ENCODE peak calls at places on chromosomes 2 and 18, in nine cellular contexts. K, U, C, Y, I, V, P, J and G are unnamed samples.

GRCh38 chr2:27171351-27171848 is 22.6 kb downstream of the TCF23 start:
- DNase-seq in K (no peak), U (no peak), C (no peak), Y (no peak), I (peak; percentile 19), V (no peak), P (peak; percentile 32), J (no peak), G (no peak)

GRCh38 chr2:171166328-171166983 is 5.8 kb upstream of the TLK1 start:
- DNase-seq in K (no peak), U (no peak), C (no peak), Y (no peak), I (no peak), V (no peak), P (peak; percentile 15), J (no peak), G (no peak)

GRCh38 chr2:106581755-106582430 is 94.7 kb downstream of the CD8B2 start:
- DNase-seq in K (peak; percentile 83), U (peak; percentile 45), C (peak; percentile 62), Y (peak; percentile 55), I (peak; percentile 91), V (peak; percentile 34), P (peak; percentile 84), J (peak; percentile 46), G (peak; percentile 75)

GRCh38 chr2:112588611-112589045 is 4.2 kb downstream of the CHCHD5 start:
- DNase-seq in K (no peak), U (no peak), C (no peak), Y (no peak), I (no peak), V (no peak), P (no peak), J (no peak), G (no peak)

GRCh38 chr2:189819297-189819704 is 35.1 kb downstream of the PMS1 start:
- DNase-seq in K (no peak), U (no peak), C (no peak), Y (no peak), I (peak; percentile 85), V (no peak), P (no peak), J (peak; percentile 59), G (no peak)

GRCh38 chr2:239961662-239962220 is 63.4 kb downstream of the NDUFA10 start:
- DNase-seq in K (no peak), U (no peak), C (no peak), Y (no peak), I (no peak), V (no peak), P (no peak), J (no peak), G (no peak)

GRCh38 chr2:150376627-150377335 is 110.7 kb downstream of the RND3 start:
- DNase-seq in K (no peak), U (no peak), C (peak; percentile 7), Y (peak; percentile 22), I (no peak), V (no peak), P (peak; percentile 57), J (peak; percentile 3), G (no peak)

GRCh38 chr18:54961016-54961423 is 1.8 kb upstream of the CCDC68 start:
- DNase-seq in K (no peak), U (no peak), C (no peak), Y (no peak), I (no peak), V (no peak), P (no peak), J (no peak), G (no peak)

GRCh38 chr2:128681351-128681906 is 362.8 kb upstream of the HS6ST1 start:
- DNase-seq in K (no peak), U (no peak), C (no peak), Y (peak; percentile 55), I (no peak), V (no peak), P (no peak), J (no peak), G (no peak)
- TF ChIP-seq EZH2phosphoT487 in K (no peak), U (no peak), C (no peak), Y (no peak), I (no peak), V (no peak), P (no peak), J (no peak), G (no peak)

GRCh38 chr2:43345391-43345813 is 119.0 kb upstream of the ZFP36L2 start:
- DNase-seq in K (peak; percentile 75), U (no peak), C (peak; percentile 44), Y (peak; percentile 44), I (peak; percentile 19), V (no peak), P (no peak), J (no peak), G (no peak)

GRCh38 chr2:43346619-43347018 is 120.2 kb upstream of the ZFP36L2 start:
- DNase-seq in K (no peak), U (no peak), C (no peak), Y (no peak), I (no peak), V (no peak), P (no peak), J (no peak), G (no peak)

GRCh38 chr2:43347751-43348150 is 121.3 kb upstream of the ZFP36L2 start:
- DNase-seq in K (no peak), U (no peak), C (no peak), Y (no peak), I (no peak), V (no peak), P (no peak), J (no peak), G (no peak)

GRCh38 chr2:43344911-43345373 is 118.5 kb upstream of the ZFP36L2 start:
- DNase-seq in K (peak; percentile 68), U (no peak), C (no peak), Y (no peak), I (no peak), V (no peak), P (peak; percentile 38), J (no peak), G (no peak)

DNA sequence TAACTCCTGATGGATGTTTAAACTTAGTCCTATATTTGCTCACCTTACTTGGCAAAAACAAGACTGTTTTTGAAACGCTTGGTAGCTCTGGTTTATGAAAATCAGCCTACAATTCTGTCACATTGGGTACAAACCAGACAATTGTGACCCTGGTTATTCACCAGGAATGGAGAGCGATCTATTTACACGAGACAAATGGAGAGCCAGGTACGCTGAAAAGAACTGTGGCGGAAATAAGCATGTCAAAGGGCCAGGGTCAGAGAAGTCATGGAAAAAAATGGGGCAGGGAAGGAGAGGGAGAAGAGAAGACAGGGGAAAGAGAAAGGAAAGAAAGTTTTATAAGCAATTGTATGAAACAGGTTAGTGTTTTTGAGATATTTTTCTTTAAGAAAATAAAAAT is 119.5 kb upstream of the ZFP36L2 start:
- DNase-seq in K (no peak), U (no peak), C (peak; percentile 25), Y (peak; percentile 47), I (no peak), V (no peak), P (no peak), J (no peak), G (no peak)
- H3K4me1 ChIP-seq in K (peaks cover 85% of the 10 kb centered on the region), U (peaks cover 8% of the 10 kb centered on the region), C (peaks cover 37% of the 10 kb centered on the region), Y (peaks cover 30% of the 10 kb centered on the region), I (peaks cover 42% of the 10 kb centered on the region), V (no peaks in the 10 kb centered on the region), P (peaks cover 78% of the 10 kb centered on the region), J (peaks cover 9% of the 10 kb centered on the region), G (no peaks in the 10 kb centered on the region)

DNA sequence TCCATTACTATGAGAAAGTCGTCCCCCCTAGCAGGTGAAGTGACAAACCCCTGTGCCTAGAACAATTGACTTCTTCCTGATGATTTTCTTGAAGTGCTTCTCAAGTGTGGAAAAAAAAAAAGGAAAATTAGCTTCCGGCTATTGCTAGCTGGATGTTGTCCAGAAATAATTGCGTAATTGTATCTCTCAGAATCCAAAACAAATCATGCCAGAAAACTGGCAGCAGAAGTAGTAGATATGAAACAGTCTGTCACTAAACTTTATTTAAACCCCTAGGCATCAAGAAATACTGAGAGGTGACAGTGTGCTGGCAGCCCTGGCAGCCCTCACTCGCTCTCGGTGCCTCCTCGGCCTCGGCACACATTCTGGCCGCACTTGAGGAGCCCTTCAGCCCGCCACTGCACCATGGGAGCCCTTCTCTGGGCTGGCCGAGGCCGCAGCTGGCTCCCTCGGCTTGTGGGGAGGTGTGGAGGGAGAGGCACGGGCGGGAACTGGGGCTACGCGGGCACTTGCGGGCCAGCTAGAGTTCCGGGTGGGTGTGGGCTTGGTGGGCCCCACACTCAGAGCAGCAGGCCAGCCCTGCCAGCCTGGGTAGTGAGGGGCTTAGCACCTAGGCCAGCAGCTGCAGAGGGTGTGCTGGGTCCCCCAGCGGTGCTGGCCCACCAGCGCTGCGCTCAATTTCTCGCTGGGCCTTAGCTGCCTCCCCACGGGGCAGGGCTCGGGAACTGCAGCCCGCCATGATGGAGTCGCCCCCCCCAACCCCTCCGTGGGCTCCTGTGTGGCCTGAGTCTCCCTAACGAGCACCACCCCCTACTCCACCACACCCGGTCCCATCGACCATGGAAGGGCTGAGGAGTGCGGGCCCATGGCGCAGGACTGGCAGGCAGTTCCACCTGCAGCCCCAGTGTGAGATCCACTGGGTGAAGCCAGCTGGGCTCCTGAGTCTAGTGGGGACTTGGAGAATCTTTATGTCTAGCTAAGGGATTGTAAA is 80.5 kb upstream of the ABCA12 start:
- DNase-seq in K (no peak), U (no peak), C (no peak), Y (no peak), I (no peak), V (no peak), P (no peak), J (peak; percentile 9), G (no peak)
- TF ChIP-seq EZH2phosphoT487 in K (no peak), U (no peak), C (no peak), Y (no peak), I (no peak), V (no peak), P (no peak), J (no peak), G (no peak)

GRCh38 chr2:176682278-176682677 is 413.0 kb downstream of the MTX2 start:
- DNase-seq in K (no peak), U (no peak), C (no peak), Y (no peak), I (peak; percentile 82), V (no peak), P (peak; percentile 15), J (no peak), G (no peak)

GRCh38 chr2:176679306-176679705 is 410.1 kb downstream of the MTX2 start:
- DNase-seq in K (no peak), U (no peak), C (no peak), Y (no peak), I (no peak), V (no peak), P (no peak), J (no peak), G (no peak)

GRCh38 chr2:176680916-176681315 is 411.7 kb downstream of the MTX2 start:
- DNase-seq in K (no peak), U (no peak), C (no peak), Y (no peak), I (peak; percentile 79), V (no peak), P (no peak), J (no peak), G (no peak)

GRCh38 chr2:176683565-176684210 is 414.4 kb downstream of the MTX2 start:
- DNase-seq in K (no peak), U (no peak), C (no peak), Y (no peak), I (no peak), V (no peak), P (peak; percentile 28), J (no peak), G (no peak)

DNA sequence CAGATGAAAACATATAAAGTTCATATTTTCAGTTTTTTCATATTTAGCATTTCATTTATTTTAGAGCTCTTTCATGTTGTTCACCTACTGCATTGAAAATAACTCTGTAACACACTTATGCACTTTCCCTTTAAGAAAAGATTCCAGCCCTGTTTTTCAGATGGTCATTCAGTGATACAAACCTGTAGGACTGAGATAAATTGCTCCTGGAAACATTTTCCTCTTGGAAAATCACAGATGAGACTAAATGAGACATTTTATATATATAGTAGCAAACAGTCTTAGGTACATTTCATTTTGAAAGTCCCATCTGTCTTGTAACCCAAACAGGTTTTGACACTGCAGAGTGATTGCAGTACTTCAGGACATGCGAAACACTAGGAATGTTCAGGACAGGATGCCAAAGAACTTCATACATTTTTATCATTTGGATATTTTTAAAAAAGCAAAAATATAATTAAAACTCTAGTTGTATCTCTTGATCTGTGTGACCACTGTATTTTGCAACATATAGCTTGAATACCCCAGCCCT is 412.4 kb downstream of the MTX2 start:
- DNase-seq in K (no peak), U (no peak), C (no peak), Y (no peak), I (no peak), V (no peak), P (no peak), J (no peak), G (no peak)
- H3K4me1 ChIP-seq in K (no peaks in the 10 kb centered on the region), U (no peaks in the 10 kb centered on the region), C (no peaks in the 10 kb centered on the region), Y (peaks cover 29% of the 10 kb centered on the region), I (peaks cover 27% of the 10 kb centered on the region), V (no peaks in the 10 kb centered on the region), P (no peaks in the 10 kb centered on the region), J (no peaks in the 10 kb centered on the region), G (no peaks in the 10 kb centered on the region)